ENCODE peak calls at places on chromosomes 12 and 14, in seven cellular contexts. B is HepG2, R is SK-N-SH, J is HCT116, T is GM12878, I is H1, C is K562. M is an unnamed sample.

GRCh38 chr12:78494911-78495310 is 369.7 kb upstream of the SYT1 start:
- DNase-seq in B (no peak), R (no peak), J (no peak), T (no peak), I (no peak), C (no peak), M (no peak)

GRCh38 chr14:78614651-78615050 is 444.5 kb downstream of the NRXN3 start:
- DNase-seq in B (no peak), R (no peak), J (no peak), T (no peak), I (no peak), C (no peak), M (no peak)

GRCh38 chr12:92414383-92415065 is 268.9 kb upstream of the BTG1 start:
- DNase-seq in B (no peak), R (no peak), J (no peak), T (no peak), I (no peak), C (no peak), M (no peak)

GRCh38 chr12:76942276-76942675 is 63.5 kb upstream of the CSRP2 start:
- DNase-seq in B (no peak), R (no peak), J (no peak), T (no peak), I (no peak), C (no peak), M (no peak)

GRCh38 chr12:102634216-102634615 is 153.9 kb upstream of the IGF1 start:
- DNase-seq in B (no peak), R (no peak), J (no peak), T (no peak), I (no peak), C (no peak), M (no peak)

GRCh38 chr12:95608252-95609033 is 57.2 kb upstream of the USP44 start:
- DNase-seq in B (peak; percentile 28), R (no peak), J (no peak), T (no peak), I (no peak), C (no peak), M (no peak)

GRCh38 chr12:116358850-116359761 is 81.6 kb upstream of the MED13L start:
- DNase-seq in B (peak; percentile 92), R (peak; percentile 84), J (peak; percentile 82), T (no peak), I (peak; percentile 69), C (peak; percentile 98), M (peak; percentile 99)

GRCh38 chr12:120324841-120325417 is 2.6 kb downstream of the PLA2G1B start:
- DNase-seq in B (no peak), R (no peak), J (no peak), T (no peak), I (no peak), C (no peak), M (no peak)

GRCh38 chr12:65925626-65926025 is 101.3 kb downstream of the HMGA2 start:
- DNase-seq in B (peak; percentile 25), R (no peak), J (no peak), T (no peak), I (no peak), C (no peak), M (no peak)

GRCh38 chr12:96436366-96437295 is 36.4 kb upstream of the CDK17 start:
- DNase-seq in B (no peak), R (no peak), J (no peak), T (no peak), I (no peak), C (no peak), M (no peak)

GRCh38 chr14:88937706-88938105 is 113.3 kb downstream of the TTC8 start:
- DNase-seq in B (no peak), R (no peak), J (no peak), T (no peak), I (no peak), C (no peak), M (no peak)

GRCh38 chr12:125210104-125210755 is 145.0 kb downstream of the AACS start:
- DNase-seq in B (no peak), R (no peak), J (no peak), T (no peak), I (no peak), C (no peak), M (no peak)

GRCh38 chr12:20018406-20018805 is 349.9 kb upstream of the PDE3A start:
- DNase-seq in B (no peak), R (no peak), J (no peak), T (no peak), I (no peak), C (no peak), M (no peak)
- TF ChIP-seq JUND in B (no peak), R (no peak), J (no peak), T (no peak), I (no peak), C (no peak), M (no peak)

GRCh38 chr12:110921262-110921661 is 883 bp upstream of the MYL2 start:
- DNase-seq in B (no peak), R (no peak), J (no peak), T (no peak), I (no peak), C (no peak), M (no peak)
- TF ChIP-seq JUND in B (no peak), R (no peak), J (no peak), T (no peak), I (no peak), C (no peak), M (no peak)

GRCh38 chr12:130465626-130466025 is 127.9 kb downstream of the PIWIL1 start:
- DNase-seq in B (no peak), R (no peak), J (no peak), T (no peak), I (no peak), C (no peak), M (no peak)

GRCh38 chr12:130470969-130471368 is 133.3 kb downstream of the PIWIL1 start:
- DNase-seq in B (no peak), R (no peak), J (no peak), T (no peak), I (no peak), C (no peak), M (no peak)

GRCh38 chr12:130468700-130469245 is 131.1 kb downstream of the PIWIL1 start:
- DNase-seq in B (no peak), R (no peak), J (no peak), T (no peak), I (no peak), C (no peak), M (no peak)

GRCh38 chr12:130465046-130465445 is 127.4 kb downstream of the PIWIL1 start:
- DNase-seq in B (no peak), R (no peak), J (no peak), T (no peak), I (no peak), C (no peak), M (no peak)

GRCh38 chr12:130468186-130468585 is 130.5 kb downstream of the PIWIL1 start:
- DNase-seq in B (no peak), R (no peak), J (no peak), T (no peak), I (no peak), C (no peak), M (no peak)
- TF ChIP-seq JUND in B (no peak), R (no peak), J (no peak), T (no peak), I (no peak), C (no peak), M (no peak)

DNA sequence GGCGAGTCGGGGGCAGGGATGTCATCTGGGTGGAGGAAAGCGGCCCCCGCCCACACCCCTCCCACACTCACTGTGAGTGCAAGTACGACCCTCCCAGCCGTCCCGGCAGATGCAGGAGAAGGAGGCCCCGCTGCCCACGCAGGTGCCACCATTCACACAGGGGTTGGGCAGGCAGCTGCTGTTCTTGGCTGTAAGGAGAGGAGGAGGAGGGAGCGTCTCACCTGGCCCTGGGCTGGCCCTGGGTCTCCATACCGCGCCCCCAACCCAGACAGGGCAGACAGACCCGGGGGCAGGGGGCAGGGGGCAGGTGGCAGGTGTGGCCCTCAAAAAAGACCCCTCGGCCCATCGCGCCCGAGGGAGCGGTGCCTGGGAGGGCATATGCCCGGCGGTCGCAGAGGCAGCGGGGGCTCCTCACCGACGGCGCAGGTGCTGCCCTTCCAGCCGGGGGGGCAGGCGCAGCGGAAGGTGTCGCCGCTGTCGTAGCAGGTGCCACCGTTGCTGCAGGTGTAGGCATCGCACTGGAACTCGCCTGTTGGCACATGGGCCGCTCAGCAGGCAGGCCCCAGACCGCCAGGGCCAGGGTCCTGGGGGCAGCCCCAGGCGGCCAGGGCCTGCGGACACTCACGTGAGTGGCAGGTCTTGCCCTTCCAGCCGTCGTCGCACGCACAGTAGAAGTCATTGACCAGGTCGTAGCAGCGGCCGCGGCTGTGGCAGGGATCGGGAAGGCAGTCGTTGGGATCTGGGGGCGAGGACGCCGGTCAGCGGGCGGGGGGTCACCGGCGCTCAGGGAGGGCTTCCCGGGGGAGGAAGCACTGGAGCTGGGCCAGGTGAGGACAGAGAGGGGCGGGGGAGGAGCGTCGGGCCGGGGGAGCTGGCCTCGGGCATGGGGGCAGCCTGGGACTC is 20.6 kb downstream of the JAG2 start:
- DNase-seq in B (no peak), R (no peak), J (no peak), T (no peak), I (peak; percentile 39), C (no peak), M (no peak)
- TF ChIP-seq JUND in B (no peak), R (no peak), J (no peak), T (no peak), I (no peak), C (no peak), M (no peak)

DNA sequence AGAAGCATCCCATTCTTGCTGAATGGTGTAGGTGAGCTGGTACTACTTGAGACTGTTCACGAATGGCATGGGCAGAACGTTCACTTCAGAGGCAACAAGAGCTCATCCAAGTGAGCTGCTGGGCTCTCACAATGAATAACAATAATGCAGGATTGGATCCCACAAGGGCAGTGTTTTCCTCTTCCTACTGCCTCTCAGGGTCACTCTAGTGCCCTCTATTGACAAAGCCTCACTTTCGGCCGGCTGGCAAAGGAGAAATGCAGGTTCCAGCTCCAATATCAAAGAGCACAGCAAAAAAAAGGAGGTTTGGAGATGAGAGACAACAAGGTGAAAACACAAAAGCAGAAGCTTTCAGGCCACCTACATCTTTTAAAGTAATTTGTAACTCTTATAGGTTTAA is 74.6 kb upstream of the MYF6 start:
- DNase-seq in B (peak; percentile 23), R (peak; percentile 5), J (no peak), T (no peak), I (peak; percentile 68), C (no peak), M (peak; percentile 66)
- TF ChIP-seq JUND in B (no peak), R (no peak), J (no peak), T (no peak), I (no peak), C (no peak), M (no peak)

GRCh38 chr12:123142948-123143752 is 7.7 kb downstream of the PITPNM2 start:
- DNase-seq in B (peak; percentile 66), R (no peak), J (peak; percentile 38), T (no peak), I (no peak), C (peak; percentile 60), M (no peak)

GRCh38 chr12:123142518-123142840 is 8.4 kb downstream of the PITPNM2 start:
- DNase-seq in B (no peak), R (no peak), J (no peak), T (no peak), I (no peak), C (no peak), M (no peak)

GRCh38 chr12:123141615-123142517 is 9.0 kb downstream of the PITPNM2 start:
- DNase-seq in B (peak; percentile 87), R (no peak), J (peak; percentile 33), T (no peak), I (no peak), C (peak; percentile 44), M (no peak)

GRCh38 chr12:123140675-123141614 is 9.9 kb downstream of the PITPNM2 start:
- DNase-seq in B (peak; percentile 81), R (no peak), J (no peak), T (no peak), I (no peak), C (no peak), M (no peak)

GRCh38 chr12:123139926-123140674 is 10.8 kb downstream of the PITPNM2 start:
- DNase-seq in B (peak; percentile 61), R (no peak), J (no peak), T (no peak), I (no peak), C (peak; percentile 38), M (no peak)
- TF ChIP-seq JUND in B (no peak), R (peak; percentile 9), J (no peak), T (no peak), I (no peak), C (no peak), M (no peak)